ENCODE peak calls at places on chromosomes 1 and 21, in seven cellular contexts. C, Z, W, O, J, D and E are unnamed samples.

GRCh38 chr1:200153277-200154055 is 126.0 kb downstream of the NR5A2 start:
- DNase-seq in C (no peak), Z (no peak), W (peak), O (no peak), J (no peak), D (peak), E (no peak)

GRCh38 chr1:62241357-62242131 is 46.9 kb downstream of the L1TD1 start:
- DNase-seq in C (no peak), Z (no peak), W (no peak), O (no peak), J (no peak), D (no peak), E (no peak)

GRCh38 chr1:21280482-21280881 is 9.8 kb downstream of the ECE1 start:
- DNase-seq in C (no peak), Z (no peak), W (no peak), O (no peak), J (no peak), D (no peak), E (no peak)

GRCh38 chr1:183528577-183528976 is 56.3 kb downstream of the SMG7 start:
- DNase-seq in C (no peak), Z (no peak), W (no peak), O (no peak), J (no peak), D (no peak), E (no peak)

GRCh38 chr21:33029975-33030461 is 4.3 kb downstream of the OLIG2 start:
- DNase-seq in C (no peak), Z (no peak), W (no peak), O (no peak), J (no peak), D (no peak), E (no peak)

GRCh38 chr1:201252833-201253810 is 30.2 kb upstream of the PKP1 start:
- DNase-seq in C (no peak), Z (no peak), W (no peak), O (no peak), J (no peak), D (peak), E (peak)

GRCh38 chr21:38491536-38491935 is 6.7 kb downstream of the ERG start:
- DNase-seq in C (no peak), Z (no peak), W (no peak), O (no peak), J (no peak), D (peak), E (no peak)

GRCh38 chr1:159855709-159856108 is 6.7 kb downstream of the VSIG8 start:
- DNase-seq in C (no peak), Z (no peak), W (no peak), O (no peak), J (no peak), D (no peak), E (no peak)

GRCh38 chr1:157114183-157115121 is 14.8 kb upstream of the ETV3L start:
- DNase-seq in C (no peak), Z (no peak), W (no peak), O (no peak), J (no peak), D (no peak), E (no peak)

GRCh38 chr1:23035823-23036452 is 16.7 kb downstream of the KDM1A start:
- DNase-seq in C (no peak), Z (no peak), W (no peak), O (no peak), J (no peak), D (no peak), E (no peak)

GRCh38 chr21:37827878-37828277 is 88.4 kb downstream of the KCNJ6 start:
- DNase-seq in C (no peak), Z (no peak), W (no peak), O (no peak), J (no peak), D (no peak), E (no peak)

GRCh38 chr1:70140894-70141293 is 64.5 kb downstream of the LRRC40 start:
- DNase-seq in C (no peak), Z (no peak), W (no peak), O (no peak), J (no peak), D (no peak), E (no peak)

GRCh38 chr1:89523597-89524368 is 846 bp upstream of the LRRC8B start:
- DNase-seq in C (no peak), Z (no peak), W (no peak), O (no peak), J (peak), D (no peak), E (peak)

GRCh38 chr21:45072166-45072962 is 2.0 kb upstream of the ADARB1 start:
- DNase-seq in C (no peak), Z (no peak), W (no peak), O (no peak), J (no peak), D (no peak), E (no peak)

GRCh38 chr1:25037174-25038074 is 107.3 kb upstream of the RUNX3 start:
- DNase-seq in C (peak), Z (no peak), W (peak), O (no peak), J (peak), D (peak), E (peak)

GRCh38 chr21:15775981-15776380 is 46.2 kb downstream of the USP25 start:
- DNase-seq in C (no peak), Z (no peak), W (no peak), O (no peak), J (no peak), D (no peak), E (no peak)

GRCh38 chr1:214946615-214947014 is 135.9 kb upstream of the KCNK2 start:
- DNase-seq in C (no peak), Z (no peak), W (no peak), O (no peak), J (no peak), D (no peak), E (no peak)